ENCODE peak calls at places on chromosomes 13 and 19, in six cellular contexts. M, R, G, T, Q and O are unnamed samples.
A peak's percentile ranks its signal among the peaks of the same experiment; 100 is the strongest.

GRCh38 chr19:29623726-29624488 is 17.8 kb downstream of the POP4 start:
- DNase-seq in Q (no peak), T (peak; percentile 63), M (peak; percentile 27), G (no peak), R (no peak), O (no peak)

GRCh38 chr19:35911790-35912189 is 3.7 kb upstream of the TYROBP start:
- DNase-seq in G (no peak), T (no peak), M (no peak), Q (no peak), R (no peak), O (no peak)

GRCh38 chr13:33722216-33722900 is 95.6 kb upstream of the RFC3 start:
- DNase-seq in M (no peak), R (no peak), G (no peak), Q (peak; percentile 38), T (no peak), O (no peak)

GRCh38 chr13:64869539-64869938 is 2360.6 kb downstream of the PCDH9 start:
- DNase-seq in M (no peak), G (no peak), T (no peak), Q (no peak), R (no peak), O (no peak)

GRCh38 chr13:110380359-110381028 is 73.4 kb downstream of the COL4A2 start:
- DNase-seq in R (no peak), T (no peak), Q (peak; percentile 86), M (peak; percentile 26), G (no peak), O (no peak)

GRCh38 chr13:21638319-21639282 is 32.3 kb upstream of the FGF9 start:
- DNase-seq in R (no peak), M (no peak), Q (peak; percentile 55), T (peak; percentile 28), G (peak; percentile 24), O (no peak)

GRCh38 chr19:18251587-18252369 is 22.5 kb downstream of the IQCN start:
- DNase-seq in G (peak; percentile 81), Q (peak; percentile 79), R (peak; percentile 55), T (peak; percentile 86), M (peak; percentile 83), O (peak; percentile 70)

GRCh38 chr19:21052902-21053301 is 29.1 kb upstream of the ZNF714 start:
- DNase-seq in M (no peak), T (no peak), Q (no peak), R (no peak), G (no peak), O (no peak)

GRCh38 chr19:11420429-11420893 is 1.3 kb upstream of the RGL3 start:
- DNase-seq in R (no peak), M (peak; percentile 93), G (no peak), T (no peak), Q (peak; percentile 57), O (no peak)

GRCh38 chr13:113113846-113114271 is 8.3 kb downstream of the F7 start:
- DNase-seq in G (no peak), R (no peak), Q (no peak), T (no peak), M (no peak), O (no peak)

GRCh38 chr19:29551774-29552173 is 26.0 kb downstream of the VSTM2B start:
- DNase-seq in R (no peak), M (no peak), Q (no peak), G (no peak), T (no peak), O (no peak)

GRCh38 chr13:114279146-114279545 is 2.3 kb upstream of the UPF3A start:
- DNase-seq in Q (no peak), G (no peak), M (no peak), R (no peak), T (no peak), O (no peak)

GRCh38 chr19:40954573-40954972 is 36.5 kb upstream of the CYP2B6 start:
- DNase-seq in T (no peak), R (no peak), G (no peak), M (no peak), Q (peak; percentile 7), O (no peak)

GRCh38 chr13:27712421-27712820 is 79.9 kb upstream of the GSX1 start:
- DNase-seq in M (peak; percentile 54), T (no peak), G (no peak), Q (peak; percentile 12), R (no peak), O (no peak)

GRCh38 chr19:14015454-14016035 is 9.4 kb upstream of the RFX1 start:
- DNase-seq in Q (no peak), T (no peak), M (no peak), R (no peak), G (no peak), O (no peak)

GRCh38 chr19:48249502-48250014 is 6.2 kb downstream of the CARD8 start:
- DNase-seq in T (peak; percentile 58), Q (peak; percentile 52), G (peak; percentile 51), R (no peak), M (peak; percentile 70), O (no peak)

GRCh38 chr19:18102916-18103542 is 5.5 kb downstream of the MAST3 start:
- DNase-seq in G (no peak), M (no peak), R (no peak), T (no peak), Q (no peak), O (no peak)

GRCh38 chr13:48542581-48543341 is 9.9 kb upstream of the RCBTB2 start:
- DNase-seq in Q (peak; percentile 21), R (peak; percentile 20), M (peak; percentile 75), T (no peak), G (peak; percentile 39), O (no peak)

GRCh38 chr19:55212447-55212846 is 3.1 kb upstream of the PTPRH start:
- DNase-seq in G (no peak), R (peak; percentile 28), M (no peak), T (peak; percentile 52), Q (peak; percentile 24), O (no peak)

GRCh38 chr13:59493436-59493965 is 670.2 kb downstream of the DIAPH3 start:
- DNase-seq in R (no peak), G (no peak), M (no peak), Q (peak; percentile 23), T (no peak), O (no peak)

GRCh38 chr19:38384209-38385027 is 3.4 kb downstream of the GGN start:
- DNase-seq in R (no peak), T (no peak), Q (peak; percentile 39), G (peak; percentile 60), M (no peak), O (no peak)

GRCh38 chr19:47609885-47610545 is 1.1 kb downstream of the BICRA start:
- DNase-seq in T (peak; percentile 23), M (peak; percentile 79), G (peak; percentile 56), R (no peak), Q (peak; percentile 48), O (no peak)

GRCh38 chr19:56856822-56857221 is 16.3 kb upstream of the PEG3 start:
- DNase-seq in M (no peak), R (no peak), T (no peak), G (no peak), Q (no peak), O (no peak)

GRCh38 chr19:58575183-58576041 is 2.3 kb upstream of the MZF1 start:
- DNase-seq in T (peak; percentile 73), G (peak; percentile 85), Q (peak; percentile 94), R (no peak), M (peak; percentile 97), O (peak; percentile 77)

GRCh38 chr13:35283856-35284255 is 192.6 kb downstream of the MAB21L1 start:
- DNase-seq in G (no peak), Q (peak; percentile 67), M (no peak), T (no peak), R (peak; percentile 24), O (no peak)

GRCh38 chr13:25709088-25709487 is 337.3 kb downstream of the ATP8A2 start:
- DNase-seq in Q (no peak), T (no peak), M (no peak), R (no peak), G (no peak), O (no peak)

GRCh38 chr19:13022111-13022858 is 27.0 kb downstream of the NFIX start:
- DNase-seq in Q (peak; percentile 51), R (no peak), M (peak; percentile 80), G (no peak), T (no peak), O (no peak)

GRCh38 chr13:87661471-87661870 is 9.7 kb upstream of the SLITRK5 start:
- DNase-seq in R (no peak), M (no peak), G (no peak), T (no peak), Q (no peak), O (no peak)

GRCh38 chr19:41706741-41707501 is 1.5 kb upstream of the CEACAM5 start:
- DNase-seq in G (peak; percentile 78), M (peak; percentile 57), T (peak; percentile 70), R (peak; percentile 76), Q (peak; percentile 36), O (peak; percentile 46)

GRCh38 chr13:77267362-77267761 is 59.5 kb downstream of the MYCBP2 start:
- DNase-seq in T (no peak), R (no peak), Q (peak; percentile 26), M (no peak), G (no peak), O (no peak)